ENCODE peak calls at places on chromosomes 3 and 15, in eight cellular contexts. X is stimulated activated naive CD4-positive, alpha-beta T cell; U is HuH-7; N is NCI-H345; V is lung microvascular endothelial cell; P is glutamatergic neuron; F is LoVo; W is cardiac fibroblast. S is an unnamed sample.

GRCh38 chr3:124158174-124158812 is 166.4 kb upstream of the ROPN1 start:
- DNase-seq in N (no peak), W (no peak), P (peak), F (no peak), V (no peak), U (no peak), X (no peak), S (no peak)

GRCh38 chr3:152960684-152961083 is 125.8 kb downstream of the P2RY1 start:
- DNase-seq in N (no peak), V (no peak), P (no peak), W (no peak), U (no peak), F (peak), X (no peak), S (no peak)

GRCh38 chr15:64842986-64843561 is 1.4 kb downstream of the PLEKHO2 start:
- DNase-seq in U (peak), W (peak), V (peak), P (peak), X (no peak), F (no peak), N (no peak), S (no peak)

GRCh38 chr3:195159819-195160175 is 111.2 kb downstream of the XXYLT1 start:
- DNase-seq in X (no peak), U (no peak), V (no peak), W (no peak), P (no peak), F (no peak), N (no peak), S (no peak)

GRCh38 chr15:93985925-93986324 is 245.4 kb upstream of the MCTP2 start:
- DNase-seq in V (no peak), F (no peak), N (no peak), P (no peak), W (no peak), U (no peak), X (no peak), S (no peak)

GRCh38 chr3:42490243-42490642 is 12.2 kb upstream of the VIPR1 start:
- DNase-seq in V (peak), X (no peak), F (peak), U (no peak), W (peak), N (no peak), P (no peak), S (no peak)

GRCh38 chr3:37986479-37987314 is 3.9 kb upstream of the VILL start:
- DNase-seq in X (no peak), U (peak), V (no peak), F (peak), N (peak), P (no peak), W (no peak), S (no peak)

GRCh38 chr15:63365004-63365555 is 16.6 kb downstream of the CA12 start:
- DNase-seq in X (no peak), N (no peak), P (no peak), V (no peak), F (no peak), U (no peak), W (no peak), S (no peak)

GRCh38 chr15:60568883-60569495 is 90.0 kb upstream of the ICE2 start:
- DNase-seq in U (no peak), N (no peak), W (no peak), X (no peak), V (no peak), P (no peak), F (no peak), S (no peak)

GRCh38 chr3:57095361-57095760 is 34.9 kb downstream of the SPATA12 start:
- DNase-seq in F (no peak), P (no peak), W (no peak), U (no peak), X (no peak), N (no peak), V (no peak), S (no peak)

GRCh38 chr3:126546549-126547239 is 12.0 kb downstream of the C3orf22 start:
- DNase-seq in N (no peak), W (no peak), X (no peak), V (no peak), P (peak), U (no peak), F (no peak), S (no peak)

GRCh38 chr3:43477600-43477999 is 144.2 kb downstream of the ANO10 start:
- DNase-seq in X (peak), F (no peak), N (no peak), U (no peak), P (no peak), V (peak), W (peak), S (peak)

GRCh38 chr3:42815826-42816225 is 6.6 kb downstream of the ACKR2 start:
- DNase-seq in U (no peak), F (no peak), N (no peak), V (no peak), P (no peak), X (no peak), W (no peak), S (no peak)

GRCh38 chr3:23238578-23238977 is 35.5 kb downstream of the UBE2E2 start:
- DNase-seq in P (no peak), N (no peak), U (no peak), F (no peak), X (no peak), W (no peak), V (no peak), S (no peak)

GRCh38 chr3:58120075-58120812 is 90.5 kb downstream of the DNASE1L3 start:
- DNase-seq in V (peak), N (no peak), F (no peak), P (no peak), W (peak), X (no peak), U (no peak), S (no peak)

GRCh38 chr3:111676177-111677021 is 81.3 kb upstream of the ZBED2 start:
- DNase-seq in F (peak), P (no peak), X (peak), V (peak), N (peak), U (no peak), W (peak), S (no peak)

GRCh38 chr15:36777941-36778340 is 198.5 kb downstream of the CDIN1 start:
- DNase-seq in U (no peak), N (no peak), X (no peak), V (no peak), P (no peak), W (no peak), F (no peak), S (no peak)

GRCh38 chr3:73365756-73366397 is 258.9 kb downstream of the PDZRN3 start:
- DNase-seq in X (no peak), W (peak), F (no peak), N (no peak), U (no peak), P (no peak), V (no peak), S (no peak)

GRCh38 chr3:94162700-94163099 is 99.8 kb downstream of the NSUN3 start:
- DNase-seq in F (peak), N (no peak), U (no peak), W (no peak), P (no peak), X (no peak), V (peak), S (no peak)

GRCh38 chr15:43911235-43911661 is 84.4 kb downstream of the WDR76 start:
- DNase-seq in V (peak), U (no peak), X (no peak), W (peak), F (peak), P (no peak), N (no peak), S (no peak)

GRCh38 chr3:66609660-66610547 is 109.1 kb upstream of the LRIG1 start:
- DNase-seq in N (peak), U (no peak), V (no peak), F (no peak), P (no peak), X (no peak), W (peak), S (no peak)

GRCh38 chr3:102532901-102533300 is 98.1 kb downstream of the ZPLD1 start:
- DNase-seq in P (no peak), V (no peak), U (no peak), F (no peak), W (peak), N (no peak), X (peak), S (no peak)

GRCh38 chr15:77028451-77029165 is 33.7 kb downstream of the PSTPIP1 start:
- DNase-seq in W (no peak), U (no peak), N (no peak), X (no peak), F (no peak), V (no peak), P (no peak), S (no peak)

GRCh38 chr15:52483712-52484111 is 45.0 kb downstream of the MYO5A start:
- DNase-seq in N (no peak), W (peak), V (peak), X (no peak), F (no peak), U (no peak), P (no peak), S (no peak)

GRCh38 chr3:126932188-126932931 is 50.6 kb upstream of the PLXNA1 start:
- DNase-seq in U (no peak), F (no peak), V (peak), X (no peak), N (no peak), W (peak), P (peak), S (no peak)

GRCh38 chr3:66047321-66048050 is 8.8 kb upstream of the MAGI1 start:
- DNase-seq in X (no peak), U (no peak), F (no peak), V (no peak), W (peak), N (no peak), P (no peak), S (no peak)

GRCh38 chr3:107899996-107900651 is 190.7 kb downstream of the CD47 start:
- DNase-seq in F (no peak), X (no peak), U (no peak), P (no peak), W (no peak), N (no peak), V (peak), S (no peak)

GRCh38 chr15:95287774-95288173 is 1042.7 kb upstream of the NR2F2 start:
- DNase-seq in F (no peak), N (no peak), V (no peak), W (no peak), P (no peak), X (no peak), U (no peak), S (no peak)

GRCh38 chr15:39391230-39391629 is 189.6 kb upstream of the THBS1 start:
- DNase-seq in X (no peak), P (no peak), V (peak), W (peak), F (peak), U (no peak), N (no peak), S (no peak)

GRCh38 chr3:77460326-77460725 is 420.4 kb downstream of the ROBO2 start:
- DNase-seq in F (no peak), P (no peak), N (no peak), X (no peak), W (no peak), V (no peak), U (no peak), S (no peak)

GRCh38 chr3:20622304-20622703 is 436.3 kb upstream of the SGO1 start:
- DNase-seq in X (no peak), P (no peak), F (no peak), W (no peak), U (no peak), N (no peak), V (no peak), S (no peak)

GRCh38 chr3:197362086-197362485 is 63.7 kb upstream of the DLG1 start:
- DNase-seq in X (no peak), P (no peak), W (no peak), V (peak), F (no peak), U (no peak), N (no peak), S (no peak)

GRCh38 chr3:101813817-101814440 is 34.9 kb downstream of the NXPE3 start:
- DNase-seq in W (peak), F (peak), P (no peak), X (peak), U (no peak), N (no peak), V (peak), S (no peak)

GRCh38 chr3:40996382-40996781 is 202.9 kb upstream of the CTNNB1 start:
- DNase-seq in F (no peak), X (no peak), V (no peak), W (no peak), P (peak), N (no peak), U (no peak), S (no peak)

GRCh38 chr15:68819451-68820204 is 1.1 kb downstream of the ANP32A start:
- DNase-seq in N (peak), P (peak), W (peak), X (peak), V (peak), F (peak), U (peak), S (peak)